ENCODE peak calls at places on chromosomes 12 and 14, in four cellular contexts. Q, C, D and S are unnamed samples.

GRCh38 chr14:103444837-103445524 is 59.8 kb downstream of the MARK3 start:
- DNase-seq in Q (no peak), D (peak), C (no peak), S (no peak)

GRCh38 chr12:115756804-115757203 is 520.7 kb downstream of the MED13L start:
- DNase-seq in Q (no peak), C (no peak), D (no peak), S (no peak)

GRCh38 chr12:116389990-116390655 is 112.6 kb upstream of the MED13L start:
- DNase-seq in C (no peak), Q (no peak), D (peak), S (no peak)

GRCh38 chr12:65830305-65830704 is 6.0 kb downstream of the HMGA2 start:
- DNase-seq in C (no peak), D (no peak), Q (no peak), S (no peak)

GRCh38 chr14:69693145-69693544 is 73.8 kb upstream of the SRSF5 start:
- DNase-seq in C (no peak), Q (peak), D (peak), S (no peak)

GRCh38 chr12:121990692-121991603 is 30.7 kb upstream of the BCL7A start:
- DNase-seq in C (no peak), Q (no peak), D (peak), S (no peak)

GRCh38 chr14:99213101-99213500 is 58.9 kb downstream of the BCL11B start:
- DNase-seq in Q (no peak), C (no peak), D (no peak), S (no peak)

GRCh38 chr12:34306133-34306830 is 284.0 kb downstream of the ALG10 start:
- DNase-seq in C (no peak), Q (no peak), D (no peak), S (no peak)

GRCh38 chr12:54371328-54372112 is 7.2 kb upstream of the GPR84 start:
- DNase-seq in C (peak), D (no peak), Q (peak), S (no peak)

GRCh38 chr14:55936691-55937090 is 181.5 kb upstream of the PELI2 start:
- DNase-seq in D (no peak), Q (peak), C (no peak), S (no peak)

GRCh38 chr12:989751-990278 is 1.2 kb upstream of the ERC1 start:
- DNase-seq in Q (peak), C (peak), D (peak), S (no peak)

GRCh38 chr14:29035129-29035528 is 268.5 kb downstream of the FOXG1 start:
- DNase-seq in C (no peak), D (no peak), Q (no peak), S (no peak)

GRCh38 chr12:100359822-100360221 is 2.9 kb downstream of the SLC17A8 start:
- DNase-seq in D (no peak), Q (peak), C (no peak), S (no peak)

GRCh38 chr14:102819176-102819628 is 42.0 kb downstream of the TRAF3 start:
- DNase-seq in C (no peak), D (no peak), Q (no peak), S (no peak)

GRCh38 chr14:75369506-75369905 is 58.3 kb upstream of the JDP2 start:
- DNase-seq in D (peak), C (no peak), Q (peak), S (no peak)

GRCh38 chr12:124625867-124626675 is 58.7 kb upstream of the NCOR2 start:
- DNase-seq in C (peak), Q (peak), D (peak), S (peak)

GRCh38 chr12:59603735-59604134 is 7.9 kb downstream of the SLC16A7 start:
- DNase-seq in C (no peak), Q (no peak), D (no peak), S (no peak)

GRCh38 chr14:102184678-102185040 is 45.0 kb downstream of the WDR20 start:
- DNase-seq in D (no peak), C (no peak), Q (peak), S (no peak)

GRCh38 chr14:34970665-34971064 is 12.1 kb upstream of the SRP54 start:
- DNase-seq in Q (no peak), C (no peak), D (no peak), S (no peak)

GRCh38 chr12:28963554-28963953 is 185.5 kb upstream of the FAR2 start:
- DNase-seq in C (no peak), D (peak), Q (no peak), S (no peak)

GRCh38 chr12:67704071-67704470 is 55.5 kb downstream of the DYRK2 start:
- DNase-seq in C (no peak), D (no peak), Q (no peak), S (no peak)

GRCh38 chr14:30994681-30995620 is 30.5 kb upstream of the AP4S1 start:
- DNase-seq in C (no peak), Q (no peak), D (peak), S (no peak)

GRCh38 chr12:91690521-91690920 is 455.1 kb downstream of the BTG1 start:
- DNase-seq in D (no peak), C (no peak), Q (no peak), S (no peak)

DNA sequence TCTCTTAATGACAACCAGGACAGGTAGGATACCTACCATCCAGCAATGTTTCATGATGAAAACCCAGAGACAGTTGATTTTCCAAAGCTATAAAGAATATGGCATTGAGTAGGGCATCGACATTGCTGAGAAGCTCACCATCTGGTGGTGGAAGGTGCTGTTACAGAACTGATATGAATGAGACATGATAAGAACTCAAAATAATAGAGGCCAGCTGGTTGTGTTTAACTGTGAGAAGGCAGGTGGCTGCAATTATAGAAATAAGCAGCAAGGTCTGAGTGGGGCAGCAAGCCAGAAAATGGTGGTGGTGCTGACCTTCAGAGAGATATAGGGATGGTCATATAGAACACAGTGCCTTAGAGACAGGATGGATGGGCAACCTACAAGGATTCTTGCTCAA is 449.7 kb downstream of the BTG1 start:
- DNase-seq in D (no peak), Q (no peak), C (no peak), S (no peak)
- TF ChIP-seq CTCF in D (no peak), Q (peak), C (no peak), S (no peak)

GRCh38 chr12:106776897-106777296 is 2.4 kb downstream of the RIC8B start:
- DNase-seq in C (no peak), D (no peak), Q (no peak), S (no peak)

GRCh38 chr12:106773286-106773685 is 1.2 kb upstream of the RIC8B start:
- DNase-seq in D (no peak), Q (no peak), C (no peak), S (no peak)

GRCh38 chr12:106773945-106774807 is at the start of gene RIC8B:
- DNase-seq in D (peak), Q (peak), C (peak), S (peak)

GRCh38 chr12:106771425-106771824 is 3.1 kb upstream of the RIC8B start:
- DNase-seq in Q (no peak), D (no peak), C (no peak), S (no peak)

DNA sequence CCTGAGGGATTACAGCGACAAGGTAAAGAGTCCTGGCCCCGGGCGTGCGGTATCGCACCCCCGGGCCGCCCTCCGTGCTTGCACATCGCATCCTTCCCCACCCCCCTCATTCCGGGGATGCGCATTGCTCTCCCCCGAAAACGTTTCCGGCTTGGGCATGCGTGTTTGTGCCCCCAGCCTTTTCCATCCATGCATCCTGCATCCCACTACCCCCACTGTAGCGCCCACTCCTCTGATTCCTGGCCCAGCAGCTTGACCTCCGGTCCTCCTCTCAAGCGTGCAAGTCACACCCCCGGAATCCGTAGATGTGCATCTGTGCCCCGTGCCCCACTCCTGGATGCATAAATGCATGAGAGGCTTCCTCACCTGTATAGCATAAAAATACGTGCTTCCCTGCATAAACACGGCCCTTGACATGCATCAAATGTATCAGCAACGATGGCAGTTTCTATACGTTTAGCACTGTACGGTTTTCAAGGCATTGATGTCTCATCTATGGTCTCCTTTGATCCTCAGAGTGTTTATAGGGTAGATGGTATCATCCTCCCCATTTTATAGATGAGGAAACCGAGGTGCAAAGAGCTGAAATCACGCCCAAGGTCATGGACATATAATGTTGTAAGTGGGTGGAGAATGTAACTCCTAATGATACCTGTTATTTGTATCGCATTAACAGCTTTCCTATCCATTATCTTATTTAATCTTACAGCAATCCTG is 484 bp downstream of the RIC8B start:
- DNase-seq in D (no peak), Q (no peak), C (no peak), S (no peak)
- TF ChIP-seq CTCF in D (no peak), Q (no peak), C (no peak), S (no peak)

GRCh38 chr14:68084256-68084655 is 264.7 kb downstream of the RAD51B start:
- DNase-seq in D (peak), Q (no peak), C (no peak), S (no peak)
- TF ChIP-seq CTCF in D (peak), Q (peak), C (no peak), S (no peak)

GRCh38 chr14:26200675-26201074 is 397.2 kb downstream of the NOVA1 start:
- DNase-seq in C (no peak), D (peak), Q (no peak), S (no peak)
- TF ChIP-seq CTCF in C (no peak), D (no peak), Q (no peak), S (no peak)